ENCODE peak calls at places on chromosomes 16 and 17, in five cellular contexts. H is fibroblast of pulmonary artery, S is A549, Q is B cell, Z is Calu3. J is an unnamed sample.

GRCh38 chr16:81003610-81004460 is 2.9 kb downstream of the CMC2 start:
- DNase-seq in Z (no peak), Q (no peak), S (no peak), H (peak; percentile 42), J (no peak)

GRCh38 chr16:48284772-48285409 is 37.6 kb upstream of the ABCC11 start:
- DNase-seq in Q (no peak), H (no peak), Z (no peak), S (no peak), J (peak; percentile 22)

GRCh38 chr16:9097266-9098219 is 6.1 kb downstream of the HAPSTR1 start:
- DNase-seq in H (no peak), S (no peak), Q (no peak), Z (no peak), J (no peak)

GRCh38 chr17:75504347-75505151 is 10.8 kb downstream of the CASKIN2 start:
- DNase-seq in H (no peak), Q (peak; percentile 69), Z (peak; percentile 68), S (peak; percentile 61), J (peak; percentile 84)

GRCh38 chr16:48531011-48531962 is 78.7 kb downstream of the N4BP1 start:
- DNase-seq in Z (no peak), S (no peak), H (no peak), Q (no peak), J (peak; percentile 10)

GRCh38 chr17:44575408-44575807 is 18.1 kb downstream of the FZD2 start:
- DNase-seq in S (no peak), Z (no peak), Q (no peak), H (no peak), J (no peak)

GRCh38 chr17:63772801-63773271 is 561 bp downstream of the CCDC47 start:
- DNase-seq in S (peak; percentile 34), Q (no peak), Z (no peak), H (peak; percentile 31), J (no peak)

GRCh38 chr16:89565506-89566372 is 5.3 kb downstream of the RPL13 start:
- DNase-seq in H (peak; percentile 41), Z (peak; percentile 81), Q (peak; percentile 45), S (peak; percentile 74), J (peak; percentile 53)

GRCh38 chr16:13332713-13333255 is 431.4 kb downstream of the SHISA9 start:
- DNase-seq in H (no peak), S (no peak), Q (no peak), Z (no peak), J (no peak)

GRCh38 chr17:56320443-56320842 is 167.2 kb downstream of the ANKFN1 start:
- DNase-seq in Z (no peak), H (no peak), Q (no peak), S (no peak), J (no peak)

GRCh38 chr16:21599994-21600773 is 807 bp downstream of the METTL9 start:
- DNase-seq in S (peak; percentile 27), H (peak; percentile 44), Z (peak; percentile 16), Q (no peak), J (peak; percentile 16)

GRCh38 chr16:9943121-9943520 is 239.1 kb downstream of the GRIN2A start:
- DNase-seq in Q (no peak), S (no peak), H (no peak), Z (no peak), J (no peak)

GRCh38 chr16:30030841-30031413 is at the start of gene TLCD3B:
- DNase-seq in Z (no peak), Q (no peak), H (no peak), S (no peak), J (no peak)

GRCh38 chr17:76266244-76266938 is 1.2 kb downstream of the UBALD2 start:
- DNase-seq in S (no peak), Z (no peak), Q (no peak), H (peak; percentile 40), J (no peak)

GRCh38 chr17:56521439-56522141 is 71.9 kb upstream of the NOG start:
- DNase-seq in S (no peak), Z (no peak), H (no peak), Q (no peak), J (no peak)

GRCh38 chr17:17809527-17810373 is 27.0 kb downstream of the SREBF1 start:
- DNase-seq in H (peak; percentile 53), Z (no peak), Q (no peak), S (peak; percentile 64), J (no peak)

GRCh38 chr17:57396515-57396921 is 140.2 kb downstream of the MSI2 start:
- DNase-seq in Q (no peak), H (no peak), Z (no peak), S (no peak), J (no peak)

GRCh38 chr16:64754279-64754678 is 367.6 kb downstream of the CDH11 start:
- DNase-seq in Q (no peak), S (no peak), H (no peak), Z (no peak), J (no peak)

GRCh38 chr16:5005916-5006315 is 27.8 kb downstream of the NAGPA start:
- DNase-seq in H (no peak), Z (no peak), S (no peak), Q (no peak), J (no peak)

GRCh38 chr17:20300399-20301037 is 166.8 kb downstream of the LGALS9B start:
- DNase-seq in H (peak; percentile 35), S (no peak), Z (no peak), Q (no peak), J (no peak)

GRCh38 chr17:31385428-31386285 is 5.8 kb upstream of the RAB11FIP4 start:
- DNase-seq in Z (no peak), H (peak; percentile 10), Q (no peak), S (no peak), J (no peak)

GRCh38 chr17:64003526-64004121 is 5.5 kb downstream of the PRR29 start:
- DNase-seq in Q (no peak), S (no peak), H (no peak), Z (no peak), J (peak; percentile 9)

DNA sequence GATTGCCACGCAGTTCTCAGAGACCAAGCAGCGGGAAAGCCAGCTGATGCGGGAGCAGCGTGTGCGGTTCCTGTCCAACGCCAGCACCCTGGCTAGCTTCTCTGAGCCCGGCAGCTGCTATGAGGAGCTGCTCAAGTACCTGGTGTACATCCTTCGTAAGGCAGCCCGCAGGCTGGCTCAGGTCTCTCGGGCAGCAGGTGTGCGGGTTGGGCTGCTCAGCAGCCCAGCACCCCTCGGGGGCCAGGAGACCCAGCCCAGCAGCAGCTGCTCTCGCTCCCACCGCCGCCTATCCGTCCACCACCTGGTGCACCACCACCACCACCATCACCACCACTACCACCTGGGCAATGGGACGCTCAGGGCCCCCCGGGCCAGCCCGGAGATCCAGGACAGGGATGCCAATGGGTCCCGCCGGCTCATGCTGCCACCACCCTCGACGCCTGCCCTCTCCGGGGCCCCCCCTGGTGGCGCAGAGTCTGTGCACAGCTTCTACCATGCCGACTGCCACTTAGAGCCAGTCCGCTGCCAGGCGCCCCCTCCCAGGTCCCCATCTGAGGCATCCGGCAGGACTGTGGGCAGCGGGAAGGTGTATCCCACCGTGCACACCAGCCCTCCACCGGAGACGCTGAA is 15.2 kb downstream of the CACNA1G start:
- DNase-seq in Z (peak; percentile 50), Q (no peak), S (no peak), H (no peak), J (no peak)
- TF ChIP-seq CTCF in Z (peak; percentile 37), Q (no peak), S (no peak), H (no peak), J (no peak)

GRCh38 chr17:6893382-6894205 is 62.1 kb upstream of the TEKT1 start:
- DNase-seq in Z (no peak), Q (no peak), H (no peak), S (no peak), J (no peak)

GRCh38 chr17:6894206-6894528 is 62.6 kb upstream of the TEKT1 start:
- DNase-seq in H (peak; percentile 40), Z (peak; percentile 41), S (no peak), Q (no peak), J (peak; percentile 45)
- TF ChIP-seq CTCF in H (peak; percentile 60), Z (peak; percentile 21), S (no peak), Q (no peak), J (peak; percentile 22)

DNA sequence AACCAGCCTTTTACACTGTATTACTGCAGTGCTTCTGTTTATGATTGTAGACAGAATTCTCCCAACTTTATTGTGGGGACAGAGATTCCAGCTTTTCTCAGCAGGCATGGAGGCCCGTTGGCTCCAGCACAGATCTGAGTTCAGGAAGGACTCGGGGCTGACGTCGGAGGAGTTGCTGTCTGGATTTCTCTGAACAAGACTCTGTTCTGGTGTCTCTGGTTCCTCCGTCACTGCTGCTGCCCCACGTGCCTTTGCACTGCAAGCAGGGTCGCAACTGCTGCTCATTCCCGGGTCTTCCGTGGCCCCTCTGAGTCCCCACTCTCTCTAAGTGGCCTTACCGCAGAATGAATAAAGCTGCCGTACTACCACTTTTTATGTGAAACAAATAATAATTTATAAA is 88.4 kb downstream of the BANP start:
- DNase-seq in S (no peak), Q (no peak), H (no peak), Z (no peak), J (no peak)
- TF ChIP-seq CTCF in S (no peak), Q (no peak), H (no peak), Z (no peak), J (no peak)

DNA sequence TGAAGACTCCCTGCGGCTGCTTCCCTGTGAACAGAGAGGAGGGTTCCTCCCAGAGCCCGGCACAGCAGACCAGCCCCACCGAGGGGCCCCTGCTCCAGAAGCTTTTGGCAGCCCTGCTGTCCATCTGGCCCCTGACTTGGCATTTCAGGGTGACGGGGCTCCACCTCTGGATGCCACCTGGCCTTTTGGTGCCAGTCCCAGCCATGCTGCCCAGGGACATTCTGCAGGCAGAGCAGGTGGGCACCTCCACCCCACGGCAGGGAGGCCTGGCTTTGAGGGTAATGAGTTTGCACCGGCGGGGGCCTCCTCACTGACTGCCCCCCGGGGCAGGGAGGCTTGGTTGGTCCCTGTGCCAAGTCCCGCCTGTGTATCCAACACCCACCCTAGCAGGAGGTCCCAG is 20.3 kb upstream of the ZFPM1 start:
- DNase-seq in Q (no peak), Z (no peak), S (no peak), H (no peak), J (no peak)
- TF ChIP-seq CTCF in Q (no peak), Z (no peak), S (no peak), H (no peak), J (no peak)

DNA sequence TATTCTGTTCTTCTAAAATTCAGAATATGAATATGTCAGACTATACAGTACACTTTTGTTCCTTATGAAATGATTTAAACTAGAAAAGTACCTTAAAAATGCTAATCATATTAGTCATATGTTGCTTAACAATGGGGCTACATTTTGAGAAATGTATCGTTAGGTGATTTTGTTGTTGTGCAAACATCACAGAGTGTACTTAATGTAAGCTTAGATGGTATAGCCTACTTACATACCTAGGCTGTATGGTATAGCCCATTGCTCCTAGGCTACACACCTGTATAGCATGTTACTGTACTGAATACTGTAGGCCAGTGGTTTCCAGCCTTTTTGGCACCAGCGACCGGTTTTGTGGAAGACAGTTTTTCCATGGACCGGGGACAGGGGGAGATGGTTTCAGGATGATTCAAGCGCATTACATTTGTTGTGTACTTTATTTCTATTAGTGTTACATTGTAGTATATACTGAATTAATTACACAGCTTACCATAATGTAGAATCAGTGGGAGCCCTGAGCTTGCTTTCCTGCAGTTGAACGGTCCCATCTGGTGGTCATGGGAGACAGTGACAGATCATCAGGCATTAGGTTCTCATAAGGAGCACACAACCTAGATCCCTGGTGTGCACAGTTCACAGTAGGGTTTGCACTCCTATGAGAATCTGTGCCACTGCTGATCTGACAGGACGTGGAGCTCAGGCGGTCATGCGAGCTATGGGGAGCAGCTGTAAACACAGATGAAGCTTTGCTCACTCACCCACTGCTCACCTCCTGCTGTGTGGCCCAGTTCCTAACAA is 35.0 kb upstream of the MRC2 start:
- DNase-seq in H (peak; percentile 46), S (peak; percentile 42), Z (no peak), Q (no peak), J (no peak)
- TF ChIP-seq CTCF in H (no peak), S (no peak), Z (no peak), Q (no peak), J (no peak)

GRCh38 chr17:47733047-47733413 is at the start of gene TBX21:
- DNase-seq in Z (peak; percentile 88), H (no peak), S (peak; percentile 80), Q (peak; percentile 95), J (peak; percentile 91)
- TF ChIP-seq CTCF in Z (no peak), H (no peak), S (peak; percentile 45), Q (peak; percentile 56), J (peak; percentile 36)

J was measured in GM10248.